ENCODE peak calls at places on chromosomes 16 and 17, in seven cellular contexts. One of them, this sample, is unnamed.

GRCh38 chr16:56576585-56577299 is 11.9 kb downstream of the MT4 start:
- DNase-seq in GM12865: peak
- DNase-seq in fibroblast of pulmonary artery: peak
- DNase-seq in kidney epithelial cell: no peak
- DNase-seq in adrenal gland: peak
- DNase-seq in GM10248: peak
- DNase-seq in HFFc6: peak
- DNase-seq in this sample: peak

GRCh38 chr16:70750893-70751467 is 50.0 kb downstream of the VAC14 start:
- DNase-seq in fibroblast of pulmonary artery: peak
- DNase-seq in kidney epithelial cell: no peak
- DNase-seq in GM10248: no peak
- DNase-seq in HFFc6: peak
- DNase-seq in adrenal gland: peak
- DNase-seq in GM12865: no peak
- DNase-seq in this sample: no peak

GRCh38 chr17:38894276-38894675 is 24.4 kb downstream of the LASP1 start:
- DNase-seq in kidney epithelial cell: no peak
- DNase-seq in fibroblast of pulmonary artery: no peak
- DNase-seq in adrenal gland: peak
- DNase-seq in GM12865: no peak
- DNase-seq in HFFc6: no peak
- DNase-seq in GM10248: no peak
- DNase-seq in this sample: no peak

GRCh38 chr17:81160306-81160705 is 5.0 kb upstream of the PVALEF start:
- DNase-seq in adrenal gland: peak
- DNase-seq in HFFc6: no peak
- DNase-seq in kidney epithelial cell: no peak
- DNase-seq in fibroblast of pulmonary artery: no peak
- DNase-seq in GM10248: no peak
- DNase-seq in GM12865: no peak
- DNase-seq in this sample: peak

GRCh38 chr16:66478733-66479511 is 51.8 kb downstream of the BEAN1 start:
- DNase-seq in adrenal gland: peak
- DNase-seq in GM12865: peak
- DNase-seq in HFFc6: peak
- DNase-seq in kidney epithelial cell: no peak
- DNase-seq in GM10248: peak
- DNase-seq in fibroblast of pulmonary artery: peak
- DNase-seq in this sample: peak

GRCh38 chr17:32275060-32276042 is 9.7 kb downstream of the RHBDL3 start:
- DNase-seq in adrenal gland: peak
- DNase-seq in fibroblast of pulmonary artery: peak
- DNase-seq in HFFc6: peak
- DNase-seq in GM10248: no peak
- DNase-seq in kidney epithelial cell: peak
- DNase-seq in GM12865: no peak
- DNase-seq in this sample: no peak

GRCh38 chr17:68509151-68510057 is 2.8 kb upstream of the PRKAR1A start:
- DNase-seq in GM10248: no peak
- DNase-seq in kidney epithelial cell: no peak
- DNase-seq in HFFc6: no peak
- DNase-seq in GM12865: peak
- DNase-seq in fibroblast of pulmonary artery: no peak
- DNase-seq in adrenal gland: peak
- DNase-seq in this sample: no peak

GRCh38 chr17:72514888-72515287 is 394.1 kb downstream of the SOX9 start:
- DNase-seq in kidney epithelial cell: no peak
- DNase-seq in adrenal gland: peak
- DNase-seq in GM12865: peak
- DNase-seq in GM10248: no peak
- DNase-seq in HFFc6: no peak
- DNase-seq in fibroblast of pulmonary artery: peak
- DNase-seq in this sample: no peak

GRCh38 chr17:46925185-46925858 is 2.4 kb downstream of the GOSR2 start:
- DNase-seq in HFFc6: no peak
- DNase-seq in fibroblast of pulmonary artery: no peak
- DNase-seq in kidney epithelial cell: no peak
- DNase-seq in GM12865: no peak
- DNase-seq in GM10248: no peak
- DNase-seq in adrenal gland: no peak
- DNase-seq in this sample: no peak

GRCh38 chr17:46922487-46922803 is 515 bp upstream of the GOSR2 start:
- DNase-seq in GM10248: no peak
- DNase-seq in adrenal gland: no peak
- DNase-seq in kidney epithelial cell: no peak
- DNase-seq in fibroblast of pulmonary artery: no peak
- DNase-seq in HFFc6: no peak
- DNase-seq in GM12865: no peak
- DNase-seq in this sample: no peak

GRCh38 chr17:46928472-46929261 is 5.7 kb downstream of the GOSR2 start:
- DNase-seq in fibroblast of pulmonary artery: no peak
- DNase-seq in HFFc6: no peak
- DNase-seq in GM12865: no peak
- DNase-seq in kidney epithelial cell: no peak
- DNase-seq in adrenal gland: no peak
- DNase-seq in GM10248: no peak
- DNase-seq in this sample: no peak

GRCh38 chr17:46917516-46917915 is 5.4 kb upstream of the GOSR2 start:
- DNase-seq in kidney epithelial cell: no peak
- DNase-seq in fibroblast of pulmonary artery: no peak
- DNase-seq in GM10248: no peak
- DNase-seq in adrenal gland: no peak
- DNase-seq in GM12865: no peak
- DNase-seq in HFFc6: no peak
- DNase-seq in this sample: no peak

DNA sequence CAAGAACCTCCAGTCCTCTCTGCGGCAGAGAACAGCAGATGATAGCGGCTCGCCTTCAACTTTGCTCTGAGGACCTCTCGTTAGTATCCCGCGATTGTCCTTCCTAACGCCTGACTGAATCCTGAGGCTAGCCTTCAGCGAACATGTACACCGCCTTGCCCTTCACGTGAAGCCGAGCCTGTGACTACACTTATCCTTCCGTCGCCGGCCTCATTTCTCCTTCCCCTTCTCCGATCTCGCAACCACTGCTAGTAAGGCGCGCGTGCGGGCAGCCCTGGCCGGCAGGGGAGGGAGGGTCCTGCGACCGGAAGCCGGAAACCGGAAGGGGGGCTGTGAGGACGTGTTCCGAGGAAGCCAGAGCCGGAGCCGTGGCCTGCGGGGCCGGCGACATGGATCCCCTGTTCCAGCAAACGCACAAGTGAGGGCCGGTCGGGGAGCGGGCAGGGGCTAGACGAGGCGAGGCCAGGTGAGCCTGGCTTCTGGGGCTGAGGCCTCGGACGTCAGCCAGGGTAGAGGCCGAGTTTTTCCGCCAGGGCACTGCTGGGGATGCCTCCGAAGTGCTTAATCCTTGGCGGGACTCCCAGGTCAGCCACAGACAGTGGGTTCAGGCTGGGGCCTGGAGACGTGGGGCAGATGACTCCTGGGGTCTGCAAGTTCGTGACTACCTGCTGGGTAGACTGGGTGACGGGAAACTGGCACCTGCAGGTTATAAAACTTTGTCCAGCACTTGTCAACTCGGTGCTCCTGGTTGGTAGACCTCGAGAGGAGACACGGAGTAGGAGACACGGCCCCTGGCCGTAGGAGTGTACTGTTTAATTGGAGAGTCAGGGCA is at the start of gene GOSR2:
- DNase-seq in fibroblast of pulmonary artery: peak
- DNase-seq in GM12865: peak
- DNase-seq in adrenal gland: peak
- DNase-seq in HFFc6: peak
- DNase-seq in GM10248: peak
- DNase-seq in kidney epithelial cell: peak
- DNase-seq in this sample: peak
- TF ChIP-seq CTCF in fibroblast of pulmonary artery: no peak
- TF ChIP-seq CTCF in GM12865: no peak
- TF ChIP-seq CTCF in adrenal gland: no peak
- TF ChIP-seq CTCF in HFFc6: no peak
- TF ChIP-seq CTCF in GM10248: no peak
- TF ChIP-seq CTCF in kidney epithelial cell: no peak
- TF ChIP-seq CTCF in this sample: no peak

GRCh38 chr16:88747588-88748301 is 37.3 kb downstream of the PIEZO1 start:
- DNase-seq in fibroblast of pulmonary artery: peak
- DNase-seq in adrenal gland: no peak
- DNase-seq in kidney epithelial cell: no peak
- DNase-seq in GM12865: peak
- DNase-seq in HFFc6: no peak
- DNase-seq in GM10248: peak
- DNase-seq in this sample: no peak
- TF ChIP-seq CTCF in fibroblast of pulmonary artery: peak
- TF ChIP-seq CTCF in adrenal gland: no peak
- TF ChIP-seq CTCF in kidney epithelial cell: peak
- TF ChIP-seq CTCF in GM12865: peak
- TF ChIP-seq CTCF in HFFc6: peak
- TF ChIP-seq CTCF in GM10248: peak
- TF ChIP-seq CTCF in this sample: no peak

GRCh38 chr17:20096430-20096829 is 87.3 kb downstream of the SPECC1 start:
- DNase-seq in kidney epithelial cell: no peak
- DNase-seq in adrenal gland: no peak
- DNase-seq in HFFc6: no peak
- DNase-seq in GM10248: no peak
- DNase-seq in GM12865: no peak
- DNase-seq in fibroblast of pulmonary artery: no peak
- DNase-seq in this sample: no peak

GRCh38 chr17:20094777-20095176 is 85.6 kb downstream of the SPECC1 start:
- DNase-seq in GM10248: no peak
- DNase-seq in kidney epithelial cell: no peak
- DNase-seq in fibroblast of pulmonary artery: no peak
- DNase-seq in HFFc6: no peak
- DNase-seq in adrenal gland: no peak
- DNase-seq in GM12865: no peak
- DNase-seq in this sample: no peak

GRCh38 chr17:20092973-20093626 is 83.9 kb downstream of the SPECC1 start:
- DNase-seq in GM10248: no peak
- DNase-seq in adrenal gland: no peak
- DNase-seq in kidney epithelial cell: no peak
- DNase-seq in GM12865: no peak
- DNase-seq in fibroblast of pulmonary artery: no peak
- DNase-seq in HFFc6: no peak
- DNase-seq in this sample: no peak

GRCh38 chr17:20097362-20097761 is 88.2 kb downstream of the SPECC1 start:
- DNase-seq in GM12865: no peak
- DNase-seq in fibroblast of pulmonary artery: no peak
- DNase-seq in GM10248: no peak
- DNase-seq in HFFc6: no peak
- DNase-seq in kidney epithelial cell: no peak
- DNase-seq in adrenal gland: no peak
- DNase-seq in this sample: no peak

DNA sequence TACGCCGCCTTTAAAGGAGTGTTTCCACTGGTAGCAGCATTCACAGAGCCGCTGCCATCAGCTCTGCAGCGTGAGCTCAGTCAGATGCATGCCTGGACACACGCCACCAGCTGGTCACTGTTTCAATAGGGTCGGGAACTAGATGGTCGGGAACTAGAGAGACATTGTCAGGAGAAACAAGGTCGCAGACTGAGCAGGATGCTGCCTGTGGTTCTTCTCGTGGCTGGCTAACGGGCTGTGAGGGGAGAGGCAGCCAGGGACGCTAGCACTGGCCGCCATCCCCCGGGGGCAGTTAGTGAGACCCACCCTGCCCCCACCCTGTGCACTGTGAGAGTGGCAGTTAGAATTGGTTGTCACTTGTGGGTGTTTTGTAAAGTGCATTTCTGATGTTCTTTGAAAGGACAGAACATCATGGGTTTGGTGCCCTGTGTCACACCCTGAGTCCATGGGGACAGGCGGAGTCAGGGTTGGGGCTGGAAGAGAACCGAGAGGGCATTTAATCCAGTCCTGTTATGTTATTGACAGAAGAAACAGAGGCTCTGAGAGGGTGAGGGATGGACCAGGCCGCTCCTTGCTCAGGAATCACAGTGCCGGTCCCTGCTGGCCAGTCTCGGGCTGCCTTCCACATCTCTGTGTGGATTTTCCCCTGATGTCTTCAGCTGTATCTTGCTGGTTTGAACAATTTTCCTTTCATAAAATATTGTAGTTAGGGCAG is 86.4 kb downstream of the SPECC1 start:
- DNase-seq in kidney epithelial cell: peak
- DNase-seq in fibroblast of pulmonary artery: peak
- DNase-seq in adrenal gland: peak
- DNase-seq in HFFc6: peak
- DNase-seq in GM10248: no peak
- DNase-seq in GM12865: no peak
- DNase-seq in this sample: no peak
- TF ChIP-seq CTCF in kidney epithelial cell: peak
- TF ChIP-seq CTCF in fibroblast of pulmonary artery: peak
- TF ChIP-seq CTCF in adrenal gland: peak
- TF ChIP-seq CTCF in HFFc6: peak
- TF ChIP-seq CTCF in GM10248: no peak
- TF ChIP-seq CTCF in GM12865: no peak
- TF ChIP-seq CTCF in this sample: no peak

DNA sequence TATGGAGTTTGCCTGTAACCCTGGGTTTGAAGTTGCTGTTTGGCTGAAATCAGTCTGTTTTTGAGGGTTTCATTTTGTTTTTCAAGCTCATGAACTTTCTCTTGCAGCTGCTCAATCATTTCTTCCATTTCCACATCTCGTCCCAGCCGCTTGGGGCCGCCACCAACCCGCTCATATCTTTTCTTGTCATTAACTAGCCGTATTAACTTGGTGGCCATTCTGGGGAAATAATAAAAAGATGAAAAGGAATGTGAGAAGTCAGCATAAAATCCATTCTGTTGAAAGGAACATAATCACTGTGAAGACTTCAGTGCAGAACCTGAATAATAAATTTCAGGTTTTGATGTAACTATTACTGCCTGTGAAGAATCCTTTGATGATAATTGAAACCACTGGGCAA is 11.5 kb downstream of the RPGRIP1L start:
- DNase-seq in kidney epithelial cell: no peak
- DNase-seq in HFFc6: no peak
- DNase-seq in GM12865: no peak
- DNase-seq in fibroblast of pulmonary artery: peak
- DNase-seq in GM10248: no peak
- DNase-seq in adrenal gland: no peak
- DNase-seq in this sample: no peak
- TF ChIP-seq CTCF in kidney epithelial cell: no peak
- TF ChIP-seq CTCF in HFFc6: no peak
- TF ChIP-seq CTCF in GM12865: no peak
- TF ChIP-seq CTCF in fibroblast of pulmonary artery: peak
- TF ChIP-seq CTCF in GM10248: no peak
- TF ChIP-seq CTCF in adrenal gland: no peak
- TF ChIP-seq CTCF in this sample: no peak

This sample was measured in natural killer cell.